ENCODE peak calls at places on chromosome 15, in eight cellular contexts. One of them, this sample, is unnamed.

GRCh38 chr15:63025460-63025859 is 17.1 kb upstream of the TPM1 start:
- DNase-seq in SW 1271: no peak
- DNase-seq in M059J: peak
- DNase-seq in SIG-M5: no peak
- DNase-seq in NCI-H2171: no peak
- DNase-seq in NT2/D1: no peak
- DNase-seq in left ventricle myocardium superior: no peak
- DNase-seq in tibial artery: no peak
- DNase-seq in this sample: no peak

GRCh38 chr15:37109151-37109912 is 9.0 kb upstream of the MEIS2 start:
- DNase-seq in SW 1271: no peak
- DNase-seq in left ventricle myocardium superior: no peak
- DNase-seq in NT2/D1: no peak
- DNase-seq in tibial artery: no peak
- DNase-seq in M059J: no peak
- DNase-seq in SIG-M5: no peak
- DNase-seq in NCI-H2171: no peak
- DNase-seq in this sample: no peak

GRCh38 chr15:62307551-62307950 is 142.5 kb upstream of the C2CD4B start:
- DNase-seq in left ventricle myocardium superior: no peak
- DNase-seq in NT2/D1: no peak
- DNase-seq in tibial artery: no peak
- DNase-seq in SW 1271: no peak
- DNase-seq in SIG-M5: no peak
- DNase-seq in M059J: peak
- DNase-seq in NCI-H2171: no peak
- DNase-seq in this sample: no peak

GRCh38 chr15:78044407-78045155 is 32.9 kb downstream of the TBC1D2B start:
- DNase-seq in SIG-M5: no peak
- DNase-seq in M059J: no peak
- DNase-seq in left ventricle myocardium superior: no peak
- DNase-seq in tibial artery: peak
- DNase-seq in SW 1271: no peak
- DNase-seq in NT2/D1: no peak
- DNase-seq in NCI-H2171: no peak
- DNase-seq in this sample: peak

GRCh38 chr15:53038542-53038941 is 248.4 kb upstream of the ONECUT1 start:
- DNase-seq in SIG-M5: no peak
- DNase-seq in SW 1271: no peak
- DNase-seq in NCI-H2171: no peak
- DNase-seq in left ventricle myocardium superior: no peak
- DNase-seq in tibial artery: no peak
- DNase-seq in M059J: no peak
- DNase-seq in NT2/D1: no peak
- DNase-seq in this sample: no peak

GRCh38 chr15:40992241-40992741 is 39.0 kb downstream of the CHAC1 start:
- DNase-seq in tibial artery: no peak
- DNase-seq in SW 1271: no peak
- DNase-seq in NCI-H2171: no peak
- DNase-seq in NT2/D1: no peak
- DNase-seq in M059J: peak
- DNase-seq in left ventricle myocardium superior: no peak
- DNase-seq in SIG-M5: no peak
- DNase-seq in this sample: no peak

GRCh38 chr15:79970921-79971434 is at the start of gene BCL2A1:
- DNase-seq in left ventricle myocardium superior: no peak
- DNase-seq in tibial artery: no peak
- DNase-seq in SW 1271: peak
- DNase-seq in NT2/D1: no peak
- DNase-seq in NCI-H2171: no peak
- DNase-seq in M059J: peak
- DNase-seq in SIG-M5: peak
- DNase-seq in this sample: no peak

GRCh38 chr15:80507638-80508316 is 103.6 kb downstream of the ARNT2 start:
- DNase-seq in NCI-H2171: no peak
- DNase-seq in SW 1271: no peak
- DNase-seq in M059J: peak
- DNase-seq in tibial artery: no peak
- DNase-seq in SIG-M5: no peak
- DNase-seq in NT2/D1: no peak
- DNase-seq in left ventricle myocardium superior: no peak
- DNase-seq in this sample: no peak

GRCh38 chr15:48966595-48967301 is 3.0 kb upstream of the SHC4 start:
- DNase-seq in tibial artery: no peak
- DNase-seq in SIG-M5: peak
- DNase-seq in NCI-H2171: no peak
- DNase-seq in left ventricle myocardium superior: no peak
- DNase-seq in SW 1271: no peak
- DNase-seq in NT2/D1: no peak
- DNase-seq in M059J: peak
- DNase-seq in this sample: no peak

GRCh38 chr15:86021281-86022264 is 58.1 kb upstream of the AGBL1 start:
- DNase-seq in SIG-M5: no peak
- DNase-seq in SW 1271: no peak
- DNase-seq in NCI-H2171: no peak
- DNase-seq in left ventricle myocardium superior: no peak
- DNase-seq in tibial artery: no peak
- DNase-seq in M059J: peak
- DNase-seq in NT2/D1: no peak
- DNase-seq in this sample: no peak

GRCh38 chr15:96893159-96893906 is 562.8 kb downstream of the NR2F2 start:
- DNase-seq in SW 1271: no peak
- DNase-seq in NT2/D1: peak
- DNase-seq in NCI-H2171: no peak
- DNase-seq in M059J: peak
- DNase-seq in tibial artery: no peak
- DNase-seq in SIG-M5: no peak
- DNase-seq in left ventricle myocardium superior: no peak
- DNase-seq in this sample: no peak

GRCh38 chr15:59199775-59200465 is 6.7 kb upstream of the LDHAL6B start:
- DNase-seq in SIG-M5: no peak
- DNase-seq in tibial artery: no peak
- DNase-seq in M059J: peak
- DNase-seq in SW 1271: no peak
- DNase-seq in left ventricle myocardium superior: no peak
- DNase-seq in NT2/D1: no peak
- DNase-seq in NCI-H2171: no peak
- DNase-seq in this sample: no peak

GRCh38 chr15:29319823-29320222 is 50.2 kb upstream of the NSMCE3 start:
- DNase-seq in NCI-H2171: no peak
- DNase-seq in tibial artery: no peak
- DNase-seq in SW 1271: no peak
- DNase-seq in left ventricle myocardium superior: no peak
- DNase-seq in SIG-M5: no peak
- DNase-seq in NT2/D1: peak
- DNase-seq in M059J: no peak
- DNase-seq in this sample: no peak

GRCh38 chr15:40647523-40647922 is 47.5 kb upstream of the RAD51 start:
- DNase-seq in NCI-H2171: no peak
- DNase-seq in M059J: no peak
- DNase-seq in tibial artery: no peak
- DNase-seq in SIG-M5: no peak
- DNase-seq in left ventricle myocardium superior: no peak
- DNase-seq in SW 1271: no peak
- DNase-seq in NT2/D1: no peak
- DNase-seq in this sample: no peak

GRCh38 chr15:81276967-81277366 is 47.0 kb downstream of the STARD5 start:
- DNase-seq in SIG-M5: no peak
- DNase-seq in tibial artery: no peak
- DNase-seq in left ventricle myocardium superior: no peak
- DNase-seq in NCI-H2171: no peak
- DNase-seq in M059J: no peak
- DNase-seq in SW 1271: no peak
- DNase-seq in NT2/D1: no peak
- DNase-seq in this sample: no peak

GRCh38 chr15:59011262-59011947 is 23.9 kb downstream of the RNF111 start:
- DNase-seq in M059J: no peak
- DNase-seq in left ventricle myocardium superior: no peak
- DNase-seq in SW 1271: no peak
- DNase-seq in NCI-H2171: no peak
- DNase-seq in tibial artery: no peak
- DNase-seq in NT2/D1: no peak
- DNase-seq in SIG-M5: no peak
- DNase-seq in this sample: no peak

GRCh38 chr15:96254168-96254567 is 76.3 kb upstream of the NR2F2 start:
- DNase-seq in tibial artery: no peak
- DNase-seq in SIG-M5: no peak
- DNase-seq in SW 1271: no peak
- DNase-seq in NT2/D1: no peak
- DNase-seq in NCI-H2171: no peak
- DNase-seq in M059J: no peak
- DNase-seq in left ventricle myocardium superior: no peak
- DNase-seq in this sample: no peak

GRCh38 chr15:81000144-81000625 is 538 bp upstream of the TLNRD1 start:
- DNase-seq in SIG-M5: no peak
- DNase-seq in NT2/D1: no peak
- DNase-seq in left ventricle myocardium superior: no peak
- DNase-seq in SW 1271: no peak
- DNase-seq in M059J: no peak
- DNase-seq in tibial artery: no peak
- DNase-seq in NCI-H2171: no peak
- DNase-seq in this sample: no peak

GRCh38 chr15:51737538-51738305 is at the start of gene LYSMD2:
- DNase-seq in tibial artery: peak
- DNase-seq in SW 1271: no peak
- DNase-seq in NT2/D1: no peak
- DNase-seq in SIG-M5: no peak
- DNase-seq in NCI-H2171: peak
- DNase-seq in M059J: peak
- DNase-seq in left ventricle myocardium superior: peak
- DNase-seq in this sample: peak

GRCh38 chr15:78944669-78945407 is at the start of gene CTSH:
- DNase-seq in SW 1271: peak
- DNase-seq in left ventricle myocardium superior: peak
- DNase-seq in tibial artery: peak
- DNase-seq in SIG-M5: no peak
- DNase-seq in M059J: peak
- DNase-seq in NCI-H2171: peak
- DNase-seq in NT2/D1: peak
- DNase-seq in this sample: no peak